ENCODE peak calls at places on chromosomes 4 and X, in six cellular contexts. One of them, this sample, is unnamed.

GRCh38 chrX:109600114-109600710 is 24.8 kb downstream of the KCNE5 start:
- ATAC-seq in upper lobe of left lung: peak; percentile 52
- ATAC-seq in A549: no peak
- ATAC-seq in GM12878: no peak
- ATAC-seq in K562: peak; percentile 31
- ATAC-seq in HepG2: peak; percentile 36
- ATAC-seq in this sample: no peak

GRCh38 chr4:149291463-149291862 is 524.2 kb downstream of the IQCM start:
- ATAC-seq in HepG2: no peak
- ATAC-seq in GM12878: no peak
- ATAC-seq in upper lobe of left lung: no peak
- ATAC-seq in A549: no peak
- ATAC-seq in K562: no peak
- ATAC-seq in this sample: no peak

GRCh38 chr4:162131256-162131655 is 32.5 kb downstream of the FSTL5 start:
- ATAC-seq in upper lobe of left lung: no peak
- ATAC-seq in K562: no peak
- ATAC-seq in GM12878: no peak
- ATAC-seq in HepG2: no peak
- ATAC-seq in A549: no peak
- ATAC-seq in this sample: no peak

GRCh38 chr4:175330652-175331051 is 412.5 kb downstream of the ADAM29 start:
- ATAC-seq in upper lobe of left lung: no peak
- ATAC-seq in A549: no peak
- ATAC-seq in HepG2: no peak
- ATAC-seq in K562: no peak
- ATAC-seq in GM12878: no peak
- ATAC-seq in this sample: no peak

GRCh38 chr4:76756416-76756815 is 141.5 kb downstream of the SOWAHB start:
- ATAC-seq in HepG2: no peak
- ATAC-seq in upper lobe of left lung: no peak
- ATAC-seq in A549: no peak
- ATAC-seq in K562: no peak
- ATAC-seq in GM12878: no peak
- ATAC-seq in this sample: no peak

GRCh38 chrX:11770320-11770719 is 12.3 kb downstream of the MSL3 start:
- ATAC-seq in K562: peak; percentile 97
- ATAC-seq in HepG2: peak; percentile 84
- ATAC-seq in upper lobe of left lung: peak; percentile 81
- ATAC-seq in A549: peak; percentile 87
- ATAC-seq in GM12878: peak; percentile 68
- ATAC-seq in this sample: peak; percentile 34

GRCh38 chr4:119478446-119479179 is 150.0 kb downstream of the PDE5A start:
- ATAC-seq in A549: peak; percentile 54
- ATAC-seq in upper lobe of left lung: no peak
- ATAC-seq in HepG2: peak; percentile 90
- ATAC-seq in GM12878: no peak
- ATAC-seq in K562: no peak
- ATAC-seq in this sample: no peak

GRCh38 chr4:172656055-172656454 is 512.6 kb upstream of the GALNT7 start:
- ATAC-seq in K562: no peak
- ATAC-seq in HepG2: no peak
- ATAC-seq in GM12878: no peak
- ATAC-seq in upper lobe of left lung: no peak
- ATAC-seq in A549: no peak
- ATAC-seq in this sample: no peak

GRCh38 chr4:84639143-84639542 is 56.2 kb downstream of the CDS1 start:
- ATAC-seq in HepG2: no peak
- ATAC-seq in GM12878: no peak
- ATAC-seq in upper lobe of left lung: no peak
- ATAC-seq in K562: no peak
- ATAC-seq in A549: no peak
- ATAC-seq in this sample: no peak

GRCh38 chr4:38781854-38782261 is 932 bp downstream of the TLR10 start:
- ATAC-seq in GM12878: peak; percentile 71
- ATAC-seq in upper lobe of left lung: no peak
- ATAC-seq in HepG2: no peak
- ATAC-seq in K562: no peak
- ATAC-seq in A549: no peak
- ATAC-seq in this sample: no peak

GRCh38 chr4:4801013-4801412 is 58.5 kb upstream of the MSX1 start:
- ATAC-seq in K562: no peak
- ATAC-seq in HepG2: no peak
- ATAC-seq in upper lobe of left lung: no peak
- ATAC-seq in GM12878: no peak
- ATAC-seq in A549: no peak
- ATAC-seq in this sample: no peak

GRCh38 chr4:113587640-113588275 is 173.8 kb downstream of the CAMK2D start:
- ATAC-seq in GM12878: no peak
- ATAC-seq in HepG2: no peak
- ATAC-seq in upper lobe of left lung: no peak
- ATAC-seq in A549: no peak
- ATAC-seq in K562: no peak
- ATAC-seq in this sample: no peak

GRCh38 chr4:153950100-153950979 is 161.5 kb upstream of the SFRP2 start:
- ATAC-seq in upper lobe of left lung: no peak
- ATAC-seq in A549: no peak
- ATAC-seq in GM12878: no peak
- ATAC-seq in HepG2: peak; percentile 73
- ATAC-seq in K562: peak; percentile 81
- ATAC-seq in this sample: no peak

GRCh38 chr4:107034982-107035710 is 967 bp downstream of the DKK2 start:
- ATAC-seq in upper lobe of left lung: peak; percentile 48
- ATAC-seq in A549: no peak
- ATAC-seq in K562: no peak
- ATAC-seq in HepG2: no peak
- ATAC-seq in GM12878: peak; percentile 37
- ATAC-seq in this sample: no peak

GRCh38 chr4:121252224-121252806 is 88.2 kb upstream of the TNIP3 start:
- ATAC-seq in A549: peak; percentile 87
- ATAC-seq in K562: peak; percentile 93
- ATAC-seq in GM12878: peak; percentile 54
- ATAC-seq in upper lobe of left lung: peak; percentile 80
- ATAC-seq in HepG2: peak; percentile 94
- ATAC-seq in this sample: no peak

GRCh38 chrX:22538581-22538980 is 265.9 kb downstream of the CBLL2 start:
- ATAC-seq in K562: no peak
- ATAC-seq in upper lobe of left lung: no peak
- ATAC-seq in GM12878: no peak
- ATAC-seq in A549: no peak
- ATAC-seq in HepG2: no peak
- ATAC-seq in this sample: no peak

GRCh38 chrX:3711331-3711917 is 2.0 kb downstream of the PRKX start:
- ATAC-seq in A549: no peak
- ATAC-seq in upper lobe of left lung: no peak
- ATAC-seq in HepG2: no peak
- ATAC-seq in GM12878: peak; percentile 48
- ATAC-seq in K562: peak; percentile 49
- ATAC-seq in this sample: no peak

GRCh38 chrX:44060221-44060620 is 87.0 kb upstream of the NDP start:
- ATAC-seq in A549: no peak
- ATAC-seq in GM12878: no peak
- ATAC-seq in K562: no peak
- ATAC-seq in HepG2: no peak
- ATAC-seq in upper lobe of left lung: no peak
- ATAC-seq in this sample: no peak

GRCh38 chrX:106862972-106863688 is 40.0 kb downstream of the RIPPLY1 start:
- ATAC-seq in GM12878: peak; percentile 94
- ATAC-seq in HepG2: peak; percentile 72
- ATAC-seq in upper lobe of left lung: no peak
- ATAC-seq in A549: peak; percentile 80
- ATAC-seq in K562: peak; percentile 86
- ATAC-seq in this sample: no peak

GRCh38 chr4:111748157-111748556 is 397.1 kb upstream of the FAM241A start:
- ATAC-seq in HepG2: no peak
- ATAC-seq in GM12878: no peak
- ATAC-seq in upper lobe of left lung: no peak
- ATAC-seq in K562: no peak
- ATAC-seq in A549: no peak
- ATAC-seq in this sample: no peak
- TF ChIP-seq EP300 in HepG2: no peak
- TF ChIP-seq EP300 in GM12878: no peak
- TF ChIP-seq EP300 in upper lobe of left lung: no peak
- TF ChIP-seq EP300 in K562: no peak
- TF ChIP-seq EP300 in A549: no peak
- TF ChIP-seq EP300 in this sample: no peak

DNA sequence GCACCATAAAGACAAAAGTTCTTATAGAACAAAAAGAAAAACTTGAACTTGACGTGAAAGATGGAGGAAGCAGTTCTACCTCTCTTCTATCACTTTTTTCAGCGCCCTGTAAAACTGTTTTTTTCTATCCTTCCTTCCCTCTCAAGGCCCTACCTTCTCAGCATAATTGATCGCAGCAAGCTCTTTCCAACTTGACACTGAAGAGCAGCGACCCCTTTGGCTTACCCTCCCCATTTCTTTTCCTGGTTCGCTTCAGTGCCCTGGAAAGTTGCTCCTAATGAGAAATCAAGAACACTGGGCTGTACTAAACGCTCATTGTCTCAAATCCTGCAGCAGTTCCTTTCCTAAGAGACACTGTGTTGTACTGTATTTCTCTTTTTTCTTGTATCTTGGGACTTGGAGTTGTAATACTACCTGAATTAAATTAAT is 150.6 kb upstream of the SLC4A4 start:
- ATAC-seq in K562: no peak
- ATAC-seq in A549: no peak
- ATAC-seq in HepG2: no peak
- ATAC-seq in GM12878: no peak
- ATAC-seq in upper lobe of left lung: no peak
- ATAC-seq in this sample: no peak
- H3K4me3 ChIP-seq in K562: no peak overlapping the region
- H3K4me3 ChIP-seq in A549: peak overlapping the region; percentile 89
- H3K4me3 ChIP-seq in HepG2: no peak overlapping the region
- H3K4me3 ChIP-seq in GM12878: no peak overlapping the region
- H3K4me3 ChIP-seq in upper lobe of left lung: peak overlapping the region; percentile 72
- H3K4me3 ChIP-seq in this sample: peak overlapping the region; percentile 76

GRCh38 chr4:155954118-155954503 is 445 bp upstream of the CTSO start:
- ATAC-seq in K562: no peak
- ATAC-seq in HepG2: no peak
- ATAC-seq in A549: no peak
- ATAC-seq in upper lobe of left lung: no peak
- ATAC-seq in GM12878: no peak
- ATAC-seq in this sample: no peak

GRCh38 chr4:155952546-155952945 is 1.1 kb downstream of the CTSO start:
- ATAC-seq in A549: no peak
- ATAC-seq in upper lobe of left lung: no peak
- ATAC-seq in K562: no peak
- ATAC-seq in GM12878: no peak
- ATAC-seq in HepG2: no peak
- ATAC-seq in this sample: no peak

GRCh38 chr4:155954939-155955338 is 1.3 kb upstream of the CTSO start:
- ATAC-seq in GM12878: no peak
- ATAC-seq in HepG2: peak; percentile 48
- ATAC-seq in K562: no peak
- ATAC-seq in A549: no peak
- ATAC-seq in upper lobe of left lung: no peak
- ATAC-seq in this sample: no peak

GRCh38 chr4:155950461-155950860 is 3.2 kb downstream of the CTSO start:
- ATAC-seq in A549: no peak
- ATAC-seq in upper lobe of left lung: no peak
- ATAC-seq in K562: no peak
- ATAC-seq in HepG2: no peak
- ATAC-seq in GM12878: no peak
- ATAC-seq in this sample: no peak

GRCh38 chr4:155953151-155954117 is at the start of gene CTSO:
- ATAC-seq in K562: peak; percentile 98
- ATAC-seq in upper lobe of left lung: peak; percentile 97
- ATAC-seq in A549: peak; percentile 99
- ATAC-seq in HepG2: peak; percentile 98
- ATAC-seq in GM12878: peak; percentile 96
- ATAC-seq in this sample: peak; percentile 91
- TF ChIP-seq EP300 in K562: no peak
- TF ChIP-seq EP300 in upper lobe of left lung: no peak
- TF ChIP-seq EP300 in A549: no peak
- TF ChIP-seq EP300 in HepG2: no peak
- TF ChIP-seq EP300 in GM12878: no peak
- TF ChIP-seq EP300 in this sample: no peak

DNA sequence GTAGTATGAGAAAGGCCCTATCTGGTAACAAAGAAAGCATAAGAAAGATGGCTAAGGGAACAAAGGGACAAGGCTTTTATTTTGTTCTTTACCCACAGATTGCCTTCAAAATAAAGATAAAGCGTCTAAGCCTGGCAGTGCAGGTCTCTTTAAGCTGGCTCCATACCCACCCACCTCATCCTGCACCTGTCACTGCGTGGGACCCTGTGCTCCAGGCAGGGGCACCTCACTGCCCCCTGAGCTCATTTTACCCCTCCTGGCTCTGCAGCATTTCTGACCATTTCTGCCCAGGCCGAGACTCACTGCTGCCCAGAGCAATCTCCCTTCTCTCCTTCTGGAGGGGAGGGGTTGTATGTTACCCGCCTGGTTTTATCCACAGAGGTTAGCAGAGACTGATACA is 1.7 kb upstream of the CYP4V2 start:
- ATAC-seq in HepG2: no peak
- ATAC-seq in GM12878: no peak
- ATAC-seq in K562: no peak
- ATAC-seq in A549: no peak
- ATAC-seq in upper lobe of left lung: no peak
- ATAC-seq in this sample: no peak
- H3K4me3 ChIP-seq in HepG2: peak overlapping the region; percentile 79
- H3K4me3 ChIP-seq in GM12878: peak overlapping the region; percentile 75
- H3K4me3 ChIP-seq in K562: no peak overlapping the region
- H3K4me3 ChIP-seq in A549: no peak overlapping the region
- H3K4me3 ChIP-seq in upper lobe of left lung: no peak overlapping the region
- H3K4me3 ChIP-seq in this sample: no peak overlapping the region

DNA sequence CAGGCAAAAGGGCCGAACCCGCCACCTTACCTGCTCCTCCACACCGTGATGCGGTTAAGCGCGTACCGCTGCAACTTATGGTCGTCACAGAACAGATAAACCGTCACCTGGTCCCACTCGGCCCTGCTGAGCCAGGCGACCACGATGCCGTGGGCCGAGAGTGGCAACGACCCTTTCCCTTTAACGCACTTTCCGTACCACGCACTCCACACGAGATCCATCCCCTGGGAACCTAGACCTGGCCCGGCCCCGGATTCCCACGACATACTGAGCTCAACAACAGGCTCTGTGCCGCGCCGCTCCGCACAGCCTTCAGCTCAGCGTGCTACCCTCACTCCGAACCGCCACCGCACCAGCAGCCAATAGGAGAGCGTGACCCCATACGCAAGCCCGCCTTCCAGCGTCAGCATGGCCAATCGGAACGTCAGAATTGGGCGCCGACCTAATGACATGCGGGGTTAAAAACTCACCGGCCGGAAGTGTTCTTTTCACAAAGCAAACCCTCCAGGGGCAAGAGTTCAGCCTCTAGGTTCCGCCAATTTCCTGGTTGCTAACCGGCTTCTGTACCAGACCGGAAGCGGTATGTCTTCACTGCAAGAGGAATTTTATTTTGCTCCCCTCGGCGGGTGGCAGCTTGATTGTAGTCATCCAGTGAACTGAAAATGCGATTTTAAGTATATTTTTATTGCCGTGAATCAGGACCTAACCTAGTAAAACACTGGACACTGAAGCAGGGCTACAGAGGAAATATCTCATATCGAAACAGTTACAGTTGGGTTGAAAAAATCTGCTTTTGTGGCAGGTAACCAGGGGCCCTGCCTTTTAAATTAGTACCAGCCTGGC is at the start of gene LAS1L:
- ATAC-seq in K562: peak; percentile 100
- ATAC-seq in HepG2: peak; percentile 100
- ATAC-seq in upper lobe of left lung: peak; percentile 100
- ATAC-seq in GM12878: peak; percentile 99
- ATAC-seq in A549: peak; percentile 99
- ATAC-seq in this sample: peak; percentile 99
- TF ChIP-seq EP300 in K562: peak; percentile 53
- TF ChIP-seq EP300 in HepG2: no peak
- TF ChIP-seq EP300 in upper lobe of left lung: no peak
- TF ChIP-seq EP300 in GM12878: no peak
- TF ChIP-seq EP300 in A549: no peak
- TF ChIP-seq EP300 in this sample: no peak